ENCODE peak calls at places on chromosomes 7 and 10, in four cellular contexts. E is HCT116, P is iPS DF 6.9, W is small intestine. J is an unnamed sample. For H3K36me3 and H3K4me1, the result is how much of the 10 kb centered on the place peaks cover.

GRCh38 chr10:80462986-80463741 is 9.1 kb downstream of the TSPAN14 start:
- DNase-seq in P (no peak), W (no peak), E (no peak), J (no peak)

GRCh38 chr10:113907166-113907565 is 52.7 kb downstream of the NHLRC2 start:
- DNase-seq in E (no peak), W (no peak), P (no peak), J (no peak)

GRCh38 chr7:78924581-78924980 is 528.9 kb downstream of the MAGI2 start:
- DNase-seq in E (peak), W (no peak), P (peak), J (no peak)

GRCh38 chr10:19710600-19710999 is 105.6 kb upstream of the PLXDC2 start:
- DNase-seq in P (no peak), W (no peak), E (no peak), J (no peak)

GRCh38 chr7:511476-512145 is 8.0 kb downstream of the PDGFA start:
- DNase-seq in W (no peak), P (no peak), E (no peak), J (no peak)

GRCh38 chr7:155644178-155644970 is at the start of gene RBM33:
- DNase-seq in E (peak), P (peak), W (peak), J (peak)

GRCh38 chr7:111198255-111198654 is 107.3 kb downstream of the LRRN3 start:
- DNase-seq in E (peak), W (peak), P (no peak), J (no peak)

GRCh38 chr10:79081353-79082034 is 12.7 kb downstream of the ZMIZ1 start:
- DNase-seq in W (no peak), P (no peak), E (no peak), J (no peak)

GRCh38 chr10:132570265-132570664 is 32.7 kb downstream of the INPP5A start:
- DNase-seq in E (no peak), W (no peak), P (no peak), J (no peak)

GRCh38 chr10:108582387-108582786 is 1340.9 kb downstream of the XPNPEP1 start:
- DNase-seq in E (no peak), P (no peak), W (no peak), J (no peak)

GRCh38 chr10:125048101-125048864 is 106.4 kb downstream of the ZRANB1 start:
- DNase-seq in E (peak), W (peak), P (peak), J (peak)

DNA sequence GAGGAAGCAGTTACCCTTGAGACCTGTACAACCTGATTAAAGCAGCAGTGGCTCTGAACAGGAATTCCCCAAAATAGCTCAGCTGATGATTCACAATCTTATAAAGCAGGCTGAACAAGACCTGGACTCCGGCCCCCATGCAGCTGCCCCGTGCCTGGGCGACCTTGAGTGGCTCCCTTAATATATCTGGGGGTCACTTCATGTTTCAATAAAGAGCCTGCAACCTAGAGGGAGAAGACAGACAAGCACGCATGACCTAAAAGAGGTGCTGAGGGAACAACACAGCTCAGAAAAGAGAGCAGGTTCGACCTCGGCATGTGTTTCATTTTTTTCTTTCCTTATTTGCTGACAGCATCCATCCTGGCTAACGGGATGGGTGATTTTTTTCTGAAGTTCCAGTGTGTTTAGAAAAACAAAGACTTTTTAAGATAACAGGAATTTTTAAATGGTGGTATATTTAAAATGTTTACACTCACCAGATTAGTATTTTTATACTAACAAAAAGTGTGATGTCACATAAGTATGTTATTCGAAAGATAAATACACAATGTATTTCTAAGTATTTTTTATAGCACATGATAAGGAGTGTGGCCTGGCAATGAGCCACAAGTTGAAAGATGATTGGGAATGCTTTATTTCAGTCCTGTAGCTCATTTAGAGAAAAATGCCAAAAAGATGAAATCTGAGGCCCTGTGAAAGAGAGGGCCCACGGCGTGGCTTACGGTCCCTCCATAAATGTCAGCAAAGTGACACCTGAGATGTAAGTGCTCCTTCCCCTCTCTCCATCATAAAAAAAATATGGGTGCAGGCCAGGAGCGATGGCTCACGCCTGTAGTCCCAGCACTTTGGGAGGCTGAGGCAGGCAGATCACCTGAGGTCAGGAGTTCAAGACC is 161.3 kb downstream of the SLIT1 start:
- DNase-seq in P (no peak), E (no peak), W (peak), J (no peak)
- H3K27ac ChIP-seq in P (no peak), E (no peak), W (no peak), J (peak)

GRCh38 chr7:99403764-99404163 is 4.6 kb downstream of the PDAP1 start:
- DNase-seq in P (no peak), W (no peak), E (no peak), J (no peak)
- H3K36me3 ChIP-seq in P (under half), W (under half), E (under half), J (under half)

GRCh38 chr10:52257692-52258075 is 56.4 kb upstream of the DKK1 start:
- DNase-seq in E (no peak), W (no peak), P (no peak), J (no peak)

GRCh38 chr10:52261362-52261761 is 52.7 kb upstream of the DKK1 start:
- DNase-seq in W (no peak), E (no peak), P (no peak), J (no peak)

GRCh38 chr10:52256832-52257691 is 57.0 kb upstream of the DKK1 start:
- DNase-seq in P (no peak), W (no peak), E (no peak), J (peak)

GRCh38 chr10:52258791-52259427 is 55.2 kb upstream of the DKK1 start:
- DNase-seq in W (no peak), P (no peak), E (no peak), J (no peak)

GRCh38 chr10:52259428-52259812 is 54.7 kb upstream of the DKK1 start:
- DNase-seq in E (no peak), P (no peak), W (no peak), J (no peak)
- H3K4me1 ChIP-seq in E (under half), P (under half), W (under half), J (under half)

GRCh38 chr7:47471358-47471703 is 110.6 kb downstream of the TNS3 start:
- DNase-seq in P (no peak), E (no peak), W (no peak), J (no peak)

GRCh38 chr7:47472444-47473157 is 109.3 kb downstream of the TNS3 start:
- DNase-seq in W (no peak), P (no peak), E (no peak), J (no peak)

GRCh38 chr7:47473499-47474210 is 108.3 kb downstream of the TNS3 start:
- DNase-seq in W (no peak), E (no peak), P (no peak), J (no peak)

GRCh38 chr7:47470567-47471357 is 111.1 kb downstream of the TNS3 start:
- DNase-seq in E (no peak), P (peak), W (peak), J (peak)

GRCh38 chr7:47471831-47472230 is 110.1 kb downstream of the TNS3 start:
- DNase-seq in E (no peak), P (no peak), W (no peak), J (no peak)
- H3K27ac ChIP-seq in E (peak), P (no peak), W (peak), J (no peak)

GRCh38 chr7:74057216-74057925 is 26.2 kb upstream of the LIMK1 start:
- DNase-seq in E (no peak), P (no peak), W (no peak), J (no peak)

GRCh38 chr7:74056096-74056915 is 27.3 kb upstream of the LIMK1 start:
- DNase-seq in P (no peak), W (no peak), E (no peak), J (no peak)

GRCh38 chr7:74058486-74058885 is 25.1 kb upstream of the LIMK1 start:
- DNase-seq in P (no peak), W (no peak), E (no peak), J (no peak)

GRCh38 chr7:74059037-74059436 is 24.6 kb upstream of the LIMK1 start:
- DNase-seq in E (no peak), P (no peak), W (no peak), J (no peak)

GRCh38 chr7:74057987-74058386 is 25.6 kb upstream of the LIMK1 start:
- DNase-seq in E (no peak), P (no peak), W (no peak), J (no peak)
- H3K36me3 ChIP-seq in E (under half), P (under half), W (under half), J (under half)

GRCh38 chr7:1542841-1543747 is 12.6 kb downstream of the MAFK start:
- DNase-seq in P (no peak), E (no peak), W (no peak), J (no peak)

GRCh38 chr7:1540391-1541271 is 10.1 kb downstream of the MAFK start:
- DNase-seq in P (no peak), W (no peak), E (no peak), J (no peak)

GRCh38 chr7:1543826-1544177 is 12.2 kb downstream of the TMEM184A start:
- DNase-seq in E (no peak), P (no peak), W (peak), J (no peak)

GRCh38 chr7:1541431-1542162 is 11.1 kb downstream of the MAFK start:
- DNase-seq in P (no peak), W (no peak), E (no peak), J (no peak)

DNA sequence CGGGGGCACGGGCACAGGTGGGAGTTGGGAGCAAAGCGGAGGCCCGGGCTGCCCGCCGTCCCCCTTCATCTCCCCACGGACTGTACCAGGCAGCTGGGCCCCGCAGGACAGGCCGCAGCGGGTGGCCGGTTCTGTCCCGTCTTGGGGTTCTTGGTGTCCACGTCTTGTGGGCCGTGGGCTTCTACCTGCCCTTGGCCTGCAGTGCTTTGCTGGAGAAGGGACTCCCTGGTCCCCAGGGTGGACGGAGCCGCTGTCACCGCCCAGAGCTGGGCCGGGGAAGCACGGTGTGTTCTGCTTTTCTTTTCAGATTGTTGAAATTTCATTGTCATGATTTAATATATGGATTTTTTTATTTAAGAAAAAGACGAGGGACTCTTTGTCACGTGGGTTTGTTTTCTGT is 11.8 kb downstream of the MAFK start:
- DNase-seq in P (no peak), W (no peak), E (no peak), J (no peak)
- H3K4me1 ChIP-seq in P (under half), W (under half), E (under half), J (under half)

GRCh38 chr10:35391954-35392262 is 55.6 kb downstream of the CCNY start:
- DNase-seq in E (no peak), W (no peak), P (no peak), J (no peak)
- H3K27ac ChIP-seq in E (no peak), W (no peak), P (no peak), J (no peak)

J was measured in transverse colon.